ENCODE peak calls at places on chromosomes 2 and 18, in five cellular contexts. A is tibial artery; L is fibroblast of lung; Z is stimulated activated CD4-positive, alpha-beta T cell treated with anti-CD3 and anti-CD28 coated beads, Interleukin-12 subunit alpha, Interleukin-12 subunit beta, amount 100 ng/mL, for 48 hours; C is H9. V is an unnamed sample.

GRCh38 chr18:2905802-2906521 is 59.2 kb downstream of the EMILIN2 start:
- DNase-seq in A (peak; percentile 81), L (peak; percentile 59), Z (peak; percentile 31), C (peak; percentile 64), V (no peak)

GRCh38 chr2:97718051-97718882 is 4.9 kb downstream of the ZAP70 start:
- DNase-seq in A (peak; percentile 49), L (no peak), Z (peak; percentile 54), C (no peak), V (peak; percentile 43)

GRCh38 chr2:238973038-238973772 is 125.3 kb downstream of the TWIST2 start:
- DNase-seq in A (peak; percentile 50), L (peak; percentile 30), Z (no peak), C (no peak), V (no peak)

GRCh38 chr18:40534748-40535147 is 1420.3 kb upstream of the PIK3C3 start:
- DNase-seq in A (no peak), L (peak; percentile 55), Z (no peak), C (no peak), V (no peak)

GRCh38 chr2:20609349-20609994 is 41.4 kb downstream of the HS1BP3 start:
- DNase-seq in A (no peak), L (peak; percentile 76), Z (no peak), C (no peak), V (no peak)

GRCh38 chr2:54047076-54047475 is 68.3 kb upstream of the ACYP2 start:
- DNase-seq in A (no peak), L (no peak), Z (no peak), C (no peak), V (no peak)

GRCh38 chr18:10477121-10477862 is 22.9 kb downstream of the APCDD1 start:
- DNase-seq in A (no peak), L (no peak), Z (no peak), C (peak; percentile 48), V (no peak)

GRCh38 chr2:68807821-68808266 is 63.4 kb downstream of the BMP10 start:
- DNase-seq in A (peak; percentile 74), L (peak; percentile 58), Z (no peak), C (no peak), V (no peak)

GRCh38 chr2:19538411-19538963 is 180.1 kb upstream of the OSR1 start:
- DNase-seq in A (no peak), L (peak; percentile 85), Z (no peak), C (no peak), V (no peak)

GRCh38 chr18:23881778-23882177 is 132.8 kb upstream of the TTC39C start:
- DNase-seq in A (no peak), L (no peak), Z (no peak), C (no peak), V (no peak)

GRCh38 chr2:234751275-234751938 is 200.4 kb upstream of the SH3BP4 start:
- DNase-seq in A (no peak), L (no peak), Z (no peak), C (no peak), V (no peak)

GRCh38 chr2:155099784-155100183 is 401.3 kb downstream of the KCNJ3 start:
- DNase-seq in A (no peak), L (no peak), Z (no peak), C (peak; percentile 53), V (no peak)

GRCh38 chr18:72502671-72503431 is 41.3 kb downstream of the CBLN2 start:
- DNase-seq in A (no peak), L (no peak), Z (no peak), C (no peak), V (no peak)

GRCh38 chr2:135913726-135914365 is 37.6 kb upstream of the MCM6 start:
- DNase-seq in A (no peak), L (peak; percentile 63), Z (no peak), C (no peak), V (peak; percentile 54)

GRCh38 chr2:204251977-204252376 is 293.3 kb upstream of the PARD3B start:
- DNase-seq in A (no peak), L (no peak), Z (no peak), C (no peak), V (no peak)

GRCh38 chr18:58454406-58455061 is 174.4 kb downstream of the ALPK2 start:
- DNase-seq in A (no peak), L (no peak), Z (no peak), C (no peak), V (no peak)

GRCh38 chr2:71595549-71595948 is 142.2 kb downstream of the DYSF start:
- DNase-seq in A (no peak), L (no peak), Z (no peak), C (no peak), V (no peak)

GRCh38 chr2:27494944-27495554 is at the start of gene FNDC4:
- DNase-seq in A (no peak), L (no peak), Z (no peak), C (peak; percentile 58), V (no peak)

GRCh38 chr2:130370490-130370889 is 14.6 kb downstream of the PTPN18 start:
- DNase-seq in A (no peak), L (no peak), Z (peak; percentile 20), C (no peak), V (no peak)

GRCh38 chr18:35777042-35777441 is 195.4 kb upstream of the RMP24 start:
- DNase-seq in A (no peak), L (no peak), Z (no peak), C (peak; percentile 61), V (no peak)

GRCh38 chr2:12222561-12222960 is 476.1 kb downstream of the LPIN1 start:
- DNase-seq in A (no peak), L (no peak), Z (no peak), C (no peak), V (no peak)

V was measured in memory B cell.